ENCODE peak calls at places on chromosomes 12 and 14, in four cellular contexts. One of them, this sample, is unnamed.

GRCh38 chr12:179131-179884 is 34.6 kb downstream of the SLC6A12 start:
- DNase-seq in sigmoid colon: no peak
- DNase-seq in HFF-Myc: no peak
- DNase-seq in B cell: no peak
- DNase-seq in this sample: no peak

GRCh38 chr12:88251798-88252197 is 109.7 kb downstream of the TMTC3 start:
- DNase-seq in sigmoid colon: no peak
- DNase-seq in HFF-Myc: no peak
- DNase-seq in B cell: no peak
- DNase-seq in this sample: no peak

GRCh38 chr14:93315575-93315974 is 17.3 kb downstream of the BTBD7 start:
- DNase-seq in sigmoid colon: no peak
- DNase-seq in HFF-Myc: no peak
- DNase-seq in B cell: no peak
- DNase-seq in this sample: no peak

GRCh38 chr14:28294834-28295440 is 471.6 kb upstream of the FOXG1 start:
- DNase-seq in sigmoid colon: no peak
- DNase-seq in HFF-Myc: no peak
- DNase-seq in B cell: no peak
- DNase-seq in this sample: no peak

GRCh38 chr12:65084579-65084978 is 36.5 kb downstream of the WIF1 start:
- DNase-seq in sigmoid colon: no peak
- DNase-seq in HFF-Myc: no peak
- DNase-seq in B cell: no peak
- DNase-seq in this sample: no peak

GRCh38 chr12:57221169-57221917 is 4.7 kb downstream of the NXPH4 start:
- DNase-seq in sigmoid colon: no peak
- DNase-seq in HFF-Myc: no peak
- DNase-seq in B cell: no peak
- DNase-seq in this sample: no peak

GRCh38 chr12:131867891-131868675 is 26.3 kb upstream of the ULK1 start:
- DNase-seq in sigmoid colon: no peak
- DNase-seq in HFF-Myc: no peak
- DNase-seq in B cell: no peak
- DNase-seq in this sample: no peak

GRCh38 chr12:132761032-132761910 is at the start of gene ANKLE2:
- DNase-seq in sigmoid colon: peak
- DNase-seq in HFF-Myc: peak
- DNase-seq in B cell: peak
- DNase-seq in this sample: peak

GRCh38 chr12:29241821-29242591 is 92.9 kb downstream of the FAR2 start:
- DNase-seq in sigmoid colon: no peak
- DNase-seq in HFF-Myc: peak
- DNase-seq in B cell: no peak
- DNase-seq in this sample: peak

GRCh38 chr12:27822076-27822712 is 42.2 kb upstream of the MANSC4 start:
- DNase-seq in sigmoid colon: no peak
- DNase-seq in HFF-Myc: peak
- DNase-seq in B cell: peak
- DNase-seq in this sample: peak

GRCh38 chr12:51626115-51626514 is 35.1 kb downstream of the SCN8A start:
- DNase-seq in sigmoid colon: no peak
- DNase-seq in HFF-Myc: no peak
- DNase-seq in B cell: no peak
- DNase-seq in this sample: no peak

GRCh38 chr12:105961821-105962671 is 176.7 kb downstream of the NUAK1 start:
- DNase-seq in sigmoid colon: no peak
- DNase-seq in HFF-Myc: no peak
- DNase-seq in B cell: no peak
- DNase-seq in this sample: no peak

GRCh38 chr14:67251573-67252226 is 10.5 kb downstream of the PALS1 start:
- DNase-seq in sigmoid colon: no peak
- DNase-seq in HFF-Myc: no peak
- DNase-seq in B cell: no peak
- DNase-seq in this sample: no peak

GRCh38 chr14:105937253-105938054 is 411.1 kb downstream of the TMEM121 start:
- DNase-seq in sigmoid colon: peak
- DNase-seq in HFF-Myc: no peak
- DNase-seq in B cell: no peak
- DNase-seq in this sample: no peak

GRCh38 chr14:100547633-100548294 is 39.5 kb downstream of the BEGAIN start:
- DNase-seq in sigmoid colon: peak
- DNase-seq in HFF-Myc: no peak
- DNase-seq in B cell: no peak
- DNase-seq in this sample: no peak

GRCh38 chr12:79262938-79263337 is 398.4 kb downstream of the SYT1 start:
- DNase-seq in sigmoid colon: no peak
- DNase-seq in HFF-Myc: no peak
- DNase-seq in B cell: no peak
- DNase-seq in this sample: no peak

GRCh38 chr14:65098586-65098985 is 3.7 kb downstream of the MAX start:
- DNase-seq in sigmoid colon: no peak
- DNase-seq in HFF-Myc: no peak
- DNase-seq in B cell: no peak
- DNase-seq in this sample: peak

GRCh38 chr12:127205781-127206535 is 1061.0 kb upstream of the TMEM132C start:
- DNase-seq in sigmoid colon: no peak
- DNase-seq in HFF-Myc: no peak
- DNase-seq in B cell: no peak
- DNase-seq in this sample: no peak

GRCh38 chr14:26104686-26105085 is 493.1 kb downstream of the NOVA1 start:
- DNase-seq in sigmoid colon: no peak
- DNase-seq in HFF-Myc: no peak
- DNase-seq in B cell: no peak
- DNase-seq in this sample: no peak

GRCh38 chr14:92510972-92511371 is 2.6 kb upstream of the RIN3 start:
- DNase-seq in sigmoid colon: peak
- DNase-seq in HFF-Myc: no peak
- DNase-seq in B cell: peak
- DNase-seq in this sample: no peak

GRCh38 chr12:52293926-52294325 is 2.6 kb upstream of the KRT81 start:
- DNase-seq in sigmoid colon: no peak
- DNase-seq in HFF-Myc: no peak
- DNase-seq in B cell: no peak
- DNase-seq in this sample: no peak

GRCh38 chr12:122042910-122043309 is 21.2 kb downstream of the BCL7A start:
- DNase-seq in sigmoid colon: no peak
- DNase-seq in HFF-Myc: no peak
- DNase-seq in B cell: no peak
- DNase-seq in this sample: no peak

GRCh38 chr14:72736348-72736747 is 157.6 kb downstream of the DPF3 start:
- DNase-seq in sigmoid colon: no peak
- DNase-seq in HFF-Myc: peak
- DNase-seq in B cell: no peak
- DNase-seq in this sample: no peak
- TF ChIP-seq CTCF in sigmoid colon: no peak
- TF ChIP-seq CTCF in HFF-Myc: peak
- TF ChIP-seq CTCF in B cell: no peak
- TF ChIP-seq CTCF in this sample: no peak

DNA sequence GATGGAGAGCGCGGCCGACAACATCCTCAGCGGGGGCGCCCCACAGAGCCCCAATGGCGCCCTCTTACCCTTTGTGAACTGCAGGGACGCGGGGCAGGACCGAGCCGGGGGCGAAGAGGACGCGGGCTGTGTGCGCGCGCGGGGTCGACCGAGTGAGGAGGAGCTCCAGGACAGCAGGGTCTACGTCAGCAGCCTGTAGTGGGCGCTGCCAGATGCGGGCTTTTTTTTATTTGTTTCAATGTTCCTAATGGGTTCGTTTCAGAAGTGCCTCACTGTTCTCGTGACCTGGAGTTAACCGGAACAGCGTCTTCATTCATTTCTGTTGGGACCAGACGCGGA is 103.8 kb upstream of the FKBP4 start:
- DNase-seq in sigmoid colon: no peak
- DNase-seq in HFF-Myc: no peak
- DNase-seq in B cell: no peak
- DNase-seq in this sample: no peak
- TF ChIP-seq CTCF in sigmoid colon: no peak
- TF ChIP-seq CTCF in HFF-Myc: peak
- TF ChIP-seq CTCF in B cell: no peak
- TF ChIP-seq CTCF in this sample: peak

DNA sequence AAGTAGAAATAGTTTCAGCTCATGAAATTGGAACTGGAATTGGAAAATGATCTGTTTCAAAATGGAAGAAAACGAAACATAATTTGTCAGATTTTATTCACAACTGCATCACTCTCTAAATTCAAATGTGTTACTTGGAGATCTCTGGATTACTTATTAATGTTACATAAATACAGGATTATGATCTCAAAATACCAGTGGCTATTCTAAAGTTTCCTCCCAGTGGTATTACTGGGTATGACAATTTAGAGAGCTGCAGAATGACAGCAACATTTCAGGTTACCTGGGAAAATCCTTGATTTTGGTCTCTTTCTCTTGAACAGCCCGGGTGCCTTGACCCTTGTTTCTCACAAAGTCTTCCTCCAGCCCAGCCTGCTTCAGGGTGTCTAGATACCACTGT is 14.2 kb downstream of the FAM161B start:
- DNase-seq in sigmoid colon: no peak
- DNase-seq in HFF-Myc: no peak
- DNase-seq in B cell: no peak
- DNase-seq in this sample: no peak
- TF ChIP-seq CTCF in sigmoid colon: no peak
- TF ChIP-seq CTCF in HFF-Myc: peak
- TF ChIP-seq CTCF in B cell: no peak
- TF ChIP-seq CTCF in this sample: no peak

GRCh38 chr12:101829639-101830390 is 944 bp downstream of the GNPTAB start:
- DNase-seq in sigmoid colon: no peak
- DNase-seq in HFF-Myc: no peak
- DNase-seq in B cell: no peak
- DNase-seq in this sample: no peak

GRCh38 chr12:101826766-101827368 is 3.9 kb downstream of the GNPTAB start:
- DNase-seq in sigmoid colon: no peak
- DNase-seq in HFF-Myc: no peak
- DNase-seq in B cell: no peak
- DNase-seq in this sample: no peak

GRCh38 chr12:101828463-101829196 is 2.1 kb downstream of the GNPTAB start:
- DNase-seq in sigmoid colon: no peak
- DNase-seq in HFF-Myc: no peak
- DNase-seq in B cell: no peak
- DNase-seq in this sample: no peak

GRCh38 chr12:101832030-101832429 is 1.3 kb upstream of the GNPTAB start:
- DNase-seq in sigmoid colon: no peak
- DNase-seq in HFF-Myc: no peak
- DNase-seq in B cell: no peak
- DNase-seq in this sample: no peak

DNA sequence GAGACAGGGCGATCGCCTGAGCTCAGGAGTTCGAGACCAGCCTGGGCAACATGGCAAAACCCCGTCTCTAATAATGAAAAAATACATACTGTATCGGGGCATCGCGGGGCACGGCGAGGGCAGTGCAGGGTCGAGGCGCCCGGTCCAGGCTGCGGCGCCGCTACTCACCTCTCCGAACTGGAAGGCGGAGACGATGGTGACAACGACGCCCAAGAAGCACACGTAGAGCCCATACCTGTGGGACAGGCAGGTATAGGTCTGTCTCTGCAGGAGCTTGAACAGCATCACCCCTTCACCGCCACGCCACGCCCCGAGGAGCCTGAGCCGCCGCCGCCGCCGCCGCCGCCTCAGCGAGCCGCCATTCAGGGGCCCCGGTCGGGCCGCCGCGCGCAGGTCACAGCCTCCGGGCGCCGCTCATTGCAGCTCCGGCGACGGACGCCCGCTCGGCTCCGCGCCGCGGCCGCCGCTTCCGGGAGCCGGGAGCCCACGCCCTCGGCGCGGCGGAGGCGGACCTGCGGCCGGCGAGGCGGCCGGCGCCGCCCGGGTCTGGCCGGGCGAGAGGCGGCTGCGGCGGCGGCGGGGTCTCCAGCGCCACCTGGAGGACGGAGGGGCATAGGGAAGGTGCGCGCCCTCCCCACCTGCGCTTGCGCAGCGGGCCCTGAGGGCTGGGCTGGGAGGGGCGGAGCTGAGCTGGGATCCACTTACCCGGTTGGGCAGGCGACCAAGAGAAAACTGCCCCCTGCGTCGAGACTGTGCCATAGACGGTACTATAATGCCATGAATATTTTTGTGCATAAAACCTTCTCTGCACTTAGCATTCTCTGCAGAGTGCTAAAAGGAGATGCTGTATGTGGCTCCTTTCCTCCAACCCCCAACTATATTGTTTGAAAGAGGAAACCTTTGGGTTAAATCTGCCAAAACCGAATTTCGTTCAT is at the start of gene GNPTAB:
- DNase-seq in sigmoid colon: peak
- DNase-seq in HFF-Myc: peak
- DNase-seq in B cell: peak
- DNase-seq in this sample: peak
- TF ChIP-seq CTCF in sigmoid colon: peak
- TF ChIP-seq CTCF in HFF-Myc: peak
- TF ChIP-seq CTCF in B cell: peak
- TF ChIP-seq CTCF in this sample: peak

GRCh38 chr12:49366652-49367380 is 446 bp upstream of the SPATS2 start:
- DNase-seq in sigmoid colon: peak
- DNase-seq in HFF-Myc: peak
- DNase-seq in B cell: peak
- DNase-seq in this sample: peak
- TF ChIP-seq CTCF in sigmoid colon: peak
- TF ChIP-seq CTCF in HFF-Myc: peak
- TF ChIP-seq CTCF in B cell: peak
- TF ChIP-seq CTCF in this sample: peak

GRCh38 chr14:53430870-53431269 is 277.7 kb upstream of the DDHD1 start:
- DNase-seq in sigmoid colon: no peak
- DNase-seq in HFF-Myc: no peak
- DNase-seq in B cell: no peak
- DNase-seq in this sample: no peak

GRCh38 chr14:53437858-53438257 is 284.7 kb upstream of the DDHD1 start:
- DNase-seq in sigmoid colon: no peak
- DNase-seq in HFF-Myc: no peak
- DNase-seq in B cell: no peak
- DNase-seq in this sample: no peak

DNA sequence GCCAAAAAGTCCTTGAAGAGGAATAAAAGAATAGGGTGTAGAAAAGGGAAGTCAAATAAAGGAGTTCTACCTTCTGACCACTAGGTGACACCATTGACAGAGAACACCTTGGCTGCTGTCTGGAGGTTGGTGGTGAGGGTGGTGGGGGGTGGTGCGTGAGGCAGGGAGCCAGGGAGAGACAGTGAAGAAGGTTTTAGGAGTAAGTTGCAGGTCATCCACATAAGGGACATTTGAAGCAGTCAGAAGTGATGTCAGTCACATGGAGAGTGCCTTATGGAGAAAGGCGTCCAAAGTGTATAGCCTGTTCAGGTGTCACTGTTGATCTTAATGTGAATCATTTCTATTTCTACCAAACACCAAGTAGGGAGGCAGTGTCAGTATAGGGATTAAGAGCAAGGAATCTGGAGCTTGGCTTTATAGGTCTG is 279.3 kb upstream of the DDHD1 start:
- DNase-seq in sigmoid colon: no peak
- DNase-seq in HFF-Myc: no peak
- DNase-seq in B cell: no peak
- DNase-seq in this sample: peak
- TF ChIP-seq CTCF in sigmoid colon: peak
- TF ChIP-seq CTCF in HFF-Myc: peak
- TF ChIP-seq CTCF in B cell: peak
- TF ChIP-seq CTCF in this sample: peak